ENCODE peak calls at places on chromosomes 6 and 20, in eight cellular contexts. G, I, Z, S, H, X, M and P are unnamed samples.

GRCh38 chr6:141562181-141562800 is 570.4 kb upstream of the GJE1 start:
- DNase-seq in Z (no peak), G (peak), I (no peak), H (peak), M (no peak), X (peak), S (no peak), P (no peak)

GRCh38 chr20:5127204-5127858 is 523 bp downstream of the CDS2 start:
- DNase-seq in I (no peak), S (peak), H (peak), G (peak), M (peak), Z (peak), X (peak), P (peak)

GRCh38 chr6:135227349-135227748 is 46.2 kb downstream of the MYB start:
- DNase-seq in M (no peak), G (no peak), S (no peak), I (no peak), H (no peak), Z (no peak), X (no peak), P (no peak)

GRCh38 chr6:165849539-165850430 is 186.7 kb upstream of the PDE10A start:
- DNase-seq in H (no peak), M (no peak), X (no peak), G (no peak), Z (no peak), I (no peak), S (no peak), P (no peak)

GRCh38 chr6:2986722-2987196 is 12.9 kb upstream of the NQO2 start:
- DNase-seq in H (no peak), Z (no peak), M (peak), I (no peak), X (no peak), S (peak), G (no peak), P (no peak)

GRCh38 chr6:157893238-157893637 is 70.2 kb downstream of the SNX9 start:
- DNase-seq in G (no peak), H (no peak), Z (no peak), X (peak), M (no peak), S (no peak), I (no peak), P (no peak)

GRCh38 chr6:167056370-167056769 is 57.2 kb downstream of the CEP43 start:
- DNase-seq in M (no peak), I (no peak), Z (no peak), S (peak), X (no peak), G (no peak), H (peak), P (no peak)

GRCh38 chr6:89411269-89412070 is 603 bp downstream of the RRAGD start:
- DNase-seq in M (no peak), Z (no peak), H (peak), S (no peak), I (no peak), G (peak), X (peak), P (no peak)

GRCh38 chr6:101114703-101115102 is 233.6 kb upstream of the ASCC3 start:
- DNase-seq in M (peak), X (peak), H (peak), Z (no peak), S (peak), I (no peak), G (no peak), P (no peak)

GRCh38 chr6:2862712-2863174 is 21.1 kb upstream of the SERPINB1 start:
- DNase-seq in X (no peak), I (no peak), M (no peak), G (no peak), H (no peak), S (peak), Z (no peak), P (no peak)

GRCh38 chr6:75347797-75348610 is 63.4 kb upstream of the TMEM30A start:
- DNase-seq in G (no peak), Z (no peak), X (no peak), H (no peak), I (no peak), S (peak), M (no peak), P (no peak)

GRCh38 chr6:33744001-33744848 is 2.5 kb downstream of the IP6K3 start:
- DNase-seq in S (peak), X (peak), G (peak), I (no peak), Z (peak), M (peak), H (peak), P (peak)

GRCh38 chr6:81480139-81480538 is 272.3 kb downstream of the TENT5A start:
- DNase-seq in G (no peak), Z (no peak), X (no peak), M (no peak), S (no peak), I (no peak), H (no peak), P (no peak)

GRCh38 chr20:45796336-45797070 is 4.7 kb downstream of the DNTTIP1 start:
- DNase-seq in G (no peak), H (no peak), Z (no peak), I (no peak), S (no peak), M (no peak), X (no peak), P (no peak)

GRCh38 chr20:45801851-45802250 is 10.1 kb downstream of the DNTTIP1 start:
- DNase-seq in H (no peak), I (no peak), S (no peak), G (no peak), M (no peak), X (no peak), Z (no peak), P (no peak)

GRCh38 chr20:45798935-45799642 is 7.3 kb downstream of the DNTTIP1 start:
- DNase-seq in S (peak), X (peak), Z (peak), I (no peak), M (peak), G (peak), H (peak), P (no peak)
- TF ChIP-seq CTCF in S (peak), X (peak), Z (peak), I (peak), M (peak), G (peak), H (peak), P (no peak)

GRCh38 chr6:85662251-85662650 is 19.6 kb upstream of the SYNCRIP start:
- DNase-seq in I (no peak), H (no peak), Z (no peak), M (no peak), S (no peak), G (no peak), X (no peak), P (no peak)

GRCh38 chr6:85660181-85660611 is 17.5 kb upstream of the SYNCRIP start:
- DNase-seq in I (peak), S (peak), Z (no peak), G (no peak), M (peak), X (peak), H (no peak), P (no peak)
- TF ChIP-seq CTCF in I (peak), S (peak), Z (no peak), G (no peak), M (no peak), X (peak), H (no peak), P (no peak)

GRCh38 chr20:2051920-2052319 is 49.7 kb upstream of the STK35 start:
- DNase-seq in Z (no peak), M (no peak), S (no peak), X (no peak), H (no peak), I (no peak), G (no peak), P (no peak)

GRCh38 chr20:2054911-2055310 is 46.7 kb upstream of the STK35 start:
- DNase-seq in I (no peak), G (no peak), H (no peak), X (no peak), Z (no peak), S (no peak), M (no peak), P (no peak)

GRCh38 chr20:2052741-2053140 is 48.9 kb upstream of the STK35 start:
- DNase-seq in H (no peak), I (no peak), X (no peak), S (no peak), G (no peak), M (no peak), Z (no peak), P (no peak)

GRCh38 chr20:2059411-2059810 is 42.2 kb upstream of the STK35 start:
- DNase-seq in H (no peak), Z (no peak), M (no peak), I (no peak), S (no peak), G (no peak), X (no peak), P (no peak)

DNA sequence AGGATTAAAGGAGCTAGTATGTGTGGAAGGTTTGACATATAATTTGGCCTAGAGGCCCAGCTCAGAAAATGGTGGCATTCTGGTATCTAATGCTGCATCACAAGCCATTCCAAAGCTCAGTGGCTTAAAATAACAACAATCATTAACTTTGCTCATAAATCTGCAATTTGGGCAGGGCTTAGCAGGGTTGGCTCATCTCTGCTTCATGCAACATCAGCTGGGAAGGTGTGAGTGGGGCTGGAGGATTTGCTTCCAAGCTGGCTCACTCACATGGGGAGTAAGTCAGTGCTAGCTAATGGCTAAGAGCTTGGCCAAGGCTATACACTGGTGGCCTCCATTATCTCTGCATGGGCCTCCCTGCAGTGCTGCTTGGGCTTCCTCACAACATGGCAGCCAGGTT is 48.0 kb upstream of the STK35 start:
- DNase-seq in M (no peak), S (no peak), H (no peak), X (no peak), G (no peak), I (no peak), Z (no peak), P (no peak)
- TF ChIP-seq CTCF in M (no peak), S (no peak), H (no peak), X (no peak), G (no peak), I (no peak), Z (no peak), P (no peak)

GRCh38 chr6:68975064-68975463 is 340.0 kb downstream of the ADGRB3 start:
- DNase-seq in S (no peak), G (peak), X (peak), M (no peak), I (no peak), Z (no peak), H (no peak), P (no peak)
- TF ChIP-seq CTCF in S (peak), G (no peak), X (peak), M (no peak), I (no peak), Z (no peak), H (no peak), P (no peak)

GRCh38 chr6:125781307-125781868 is 9.4 kb upstream of the NCOA7 start:
- DNase-seq in I (no peak), M (no peak), Z (no peak), X (no peak), G (no peak), H (no peak), S (peak), P (no peak)
- TF ChIP-seq CTCF in I (peak), M (no peak), Z (no peak), X (peak), G (no peak), H (no peak), S (peak), P (no peak)

GRCh38 chr6:1498491-1499113 is 109.2 kb downstream of the FOXF2 start:
- DNase-seq in X (no peak), S (no peak), G (no peak), H (peak), I (no peak), Z (no peak), M (no peak), P (no peak)
- TF ChIP-seq CTCF in X (peak), S (no peak), G (no peak), H (peak), I (peak), Z (no peak), M (no peak), P (no peak)

DNA sequence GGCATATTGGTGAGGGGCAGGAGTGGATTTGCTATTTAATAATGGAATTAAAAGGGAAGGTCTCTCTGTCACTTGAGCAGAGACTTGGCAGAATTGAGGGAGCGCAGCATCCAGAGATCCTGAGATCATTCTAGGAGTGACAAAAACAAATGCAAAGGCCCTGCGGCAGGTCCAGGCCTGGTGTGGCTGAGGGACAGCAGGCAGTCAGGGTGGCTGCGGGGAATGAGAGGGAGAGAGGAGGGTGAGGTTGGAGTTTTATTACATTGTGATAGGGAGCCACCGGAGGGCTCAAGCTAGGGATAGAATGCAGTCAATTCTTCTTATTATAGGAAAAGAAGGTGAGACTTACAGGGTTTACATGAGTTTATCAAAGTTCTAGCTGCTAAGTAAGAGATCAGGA is 59.5 kb upstream of the PBOV1 start:
- DNase-seq in G (no peak), M (no peak), H (no peak), I (no peak), Z (no peak), S (no peak), X (no peak), P (no peak)
- TF ChIP-seq CTCF in G (no peak), M (no peak), H (no peak), I (no peak), Z (no peak), S (no peak), X (no peak), P (no peak)

GRCh38 chr6:159842035-159842434 is 42.0 kb downstream of the PNLDC1 start:
- DNase-seq in H (no peak), M (peak), S (no peak), Z (no peak), X (no peak), I (no peak), G (no peak), P (no peak)
- TF ChIP-seq CTCF in H (peak), M (peak), S (peak), Z (no peak), X (peak), I (peak), G (no peak), P (peak)